ENCODE peak calls at places on chromosomes 16 and 17, in four cellular contexts. One of them, this sample, is unnamed.

GRCh38 chr16:799948-800833 is at the start of gene GNG13:
- DNase-seq in neural progenitor cell: peak; percentile 84
- DNase-seq in GM23338: peak; percentile 69
- DNase-seq in hepatocyte: no peak
- DNase-seq in this sample: no peak

GRCh38 chr17:64156670-64157069 is 26.7 kb upstream of the ERN1 start:
- DNase-seq in neural progenitor cell: peak; percentile 21
- DNase-seq in GM23338: no peak
- DNase-seq in hepatocyte: no peak
- DNase-seq in this sample: no peak

GRCh38 chr16:84351630-84352029 is 16.7 kb upstream of the ATP2C2 start:
- DNase-seq in neural progenitor cell: no peak
- DNase-seq in GM23338: no peak
- DNase-seq in hepatocyte: no peak
- DNase-seq in this sample: no peak

GRCh38 chr16:57629516-57630401 is 1.3 kb downstream of the ADGRG1 start:
- DNase-seq in neural progenitor cell: no peak
- DNase-seq in GM23338: no peak
- DNase-seq in hepatocyte: no peak
- DNase-seq in this sample: no peak

GRCh38 chr17:52895272-52895671 is 736.8 kb upstream of the CA10 start:
- DNase-seq in neural progenitor cell: no peak
- DNase-seq in GM23338: no peak
- DNase-seq in hepatocyte: no peak
- DNase-seq in this sample: no peak

GRCh38 chr17:44381810-44382209 is 7.6 kb downstream of the ITGA2B start:
- DNase-seq in neural progenitor cell: no peak
- DNase-seq in GM23338: no peak
- DNase-seq in hepatocyte: no peak
- DNase-seq in this sample: no peak

GRCh38 chr16:50530277-50531236 is 17.6 kb upstream of the NKD1 start:
- DNase-seq in neural progenitor cell: no peak
- DNase-seq in GM23338: no peak
- DNase-seq in hepatocyte: peak; percentile 48
- DNase-seq in this sample: no peak

GRCh38 chr16:55678061-55678935 is 22.5 kb downstream of the SLC6A2 start:
- DNase-seq in neural progenitor cell: no peak
- DNase-seq in GM23338: no peak
- DNase-seq in hepatocyte: no peak
- DNase-seq in this sample: no peak

GRCh38 chr16:70258065-70258464 is 6.3 kb upstream of the EXOSC6 start:
- DNase-seq in neural progenitor cell: no peak
- DNase-seq in GM23338: no peak
- DNase-seq in hepatocyte: no peak
- DNase-seq in this sample: no peak

DNA sequence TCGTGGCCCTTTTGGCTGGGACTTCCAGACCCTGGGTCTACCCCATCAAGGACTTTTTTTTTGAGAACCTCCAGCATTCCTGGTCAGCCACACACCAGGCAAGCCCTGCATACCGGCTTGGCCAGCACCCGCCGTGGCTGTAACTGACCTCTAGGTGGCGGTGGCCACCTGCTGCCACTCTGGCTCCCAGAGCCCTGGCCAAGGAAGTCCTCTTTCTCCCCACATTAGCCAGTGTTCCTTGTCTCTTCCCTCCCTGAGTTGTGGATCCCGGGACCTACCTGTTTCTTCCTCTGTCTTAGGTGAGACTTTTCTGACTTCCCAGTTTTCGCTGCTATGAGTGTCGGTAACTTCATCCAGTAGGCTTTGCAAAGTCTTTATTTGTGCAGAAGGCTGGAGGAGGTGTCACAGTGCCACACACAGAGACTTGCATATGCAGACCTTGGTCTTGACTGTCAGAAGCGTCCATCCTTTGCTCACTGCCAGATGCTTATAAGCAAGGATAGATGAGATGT is 348.3 kb downstream of the CPPED1 start:
- DNase-seq in neural progenitor cell: peak; percentile 85
- DNase-seq in GM23338: peak; percentile 81
- DNase-seq in hepatocyte: peak; percentile 86
- DNase-seq in this sample: peak; percentile 11
- TF ChIP-seq EZH2phosphoT487 in neural progenitor cell: no peak
- TF ChIP-seq EZH2phosphoT487 in GM23338: no peak
- TF ChIP-seq EZH2phosphoT487 in hepatocyte: no peak
- TF ChIP-seq EZH2phosphoT487 in this sample: no peak

GRCh38 chr17:60297729-60298293 is 94.1 kb downstream of the USP32 start:
- DNase-seq in neural progenitor cell: no peak
- DNase-seq in GM23338: no peak
- DNase-seq in hepatocyte: no peak
- DNase-seq in this sample: no peak
- H3K4me1 ChIP-seq in neural progenitor cell: no peaks in the 10 kb centered on the region
- H3K4me1 ChIP-seq in GM23338: no peaks in the 10 kb centered on the region
- H3K4me1 ChIP-seq in hepatocyte: no peaks in the 10 kb centered on the region
- H3K4me1 ChIP-seq in this sample: no peaks in the 10 kb centered on the region

GRCh38 chr17:83064021-83064731 is 15.2 kb upstream of the METRNL start:
- DNase-seq in neural progenitor cell: no peak
- DNase-seq in GM23338: no peak
- DNase-seq in hepatocyte: no peak
- DNase-seq in this sample: no peak
- TF ChIP-seq EZH2phosphoT487 in neural progenitor cell: no peak
- TF ChIP-seq EZH2phosphoT487 in GM23338: no peak
- TF ChIP-seq EZH2phosphoT487 in hepatocyte: no peak
- TF ChIP-seq EZH2phosphoT487 in this sample: no peak

GRCh38 chr16:49355923-49356665 is 17.5 kb upstream of the C16orf78 start:
- DNase-seq in neural progenitor cell: no peak
- DNase-seq in GM23338: no peak
- DNase-seq in hepatocyte: no peak
- DNase-seq in this sample: no peak

GRCh38 chr16:49356728-49357488 is 16.7 kb upstream of the C16orf78 start:
- DNase-seq in neural progenitor cell: no peak
- DNase-seq in GM23338: no peak
- DNase-seq in hepatocyte: no peak
- DNase-seq in this sample: no peak

GRCh38 chr16:49354101-49354500 is 19.5 kb upstream of the C16orf78 start:
- DNase-seq in neural progenitor cell: no peak
- DNase-seq in GM23338: no peak
- DNase-seq in hepatocyte: no peak
- DNase-seq in this sample: no peak

GRCh38 chr16:49353650-49354049 is 20.0 kb upstream of the C16orf78 start:
- DNase-seq in neural progenitor cell: no peak
- DNase-seq in GM23338: no peak
- DNase-seq in hepatocyte: no peak
- DNase-seq in this sample: no peak

DNA sequence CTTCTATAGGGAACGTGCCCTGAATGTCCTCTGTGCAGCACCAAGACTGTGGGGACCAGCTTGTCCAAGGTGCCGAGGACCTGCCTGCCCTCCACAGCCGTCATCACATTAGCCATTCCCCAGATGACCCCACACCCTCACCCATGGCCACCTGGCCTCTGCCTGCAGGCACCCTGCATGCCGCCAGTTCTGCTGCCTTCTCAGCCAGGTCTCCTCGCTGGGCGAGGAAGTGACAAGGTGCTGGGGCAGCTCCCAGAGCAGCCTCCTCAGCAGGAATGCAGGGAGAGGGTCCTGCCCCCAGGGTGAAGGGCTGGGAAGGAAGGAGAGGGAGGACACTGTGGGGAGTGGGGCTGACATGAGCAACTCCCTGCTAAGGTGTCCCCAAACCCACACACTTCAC is 18.6 kb upstream of the C16orf78 start:
- DNase-seq in neural progenitor cell: no peak
- DNase-seq in GM23338: no peak
- DNase-seq in hepatocyte: no peak
- DNase-seq in this sample: no peak
- H3K4me1 ChIP-seq in neural progenitor cell: peaks cover 6% of the 10 kb centered on the region
- H3K4me1 ChIP-seq in GM23338: no peaks in the 10 kb centered on the region
- H3K4me1 ChIP-seq in hepatocyte: no peaks in the 10 kb centered on the region
- H3K4me1 ChIP-seq in this sample: no peaks in the 10 kb centered on the region

DNA sequence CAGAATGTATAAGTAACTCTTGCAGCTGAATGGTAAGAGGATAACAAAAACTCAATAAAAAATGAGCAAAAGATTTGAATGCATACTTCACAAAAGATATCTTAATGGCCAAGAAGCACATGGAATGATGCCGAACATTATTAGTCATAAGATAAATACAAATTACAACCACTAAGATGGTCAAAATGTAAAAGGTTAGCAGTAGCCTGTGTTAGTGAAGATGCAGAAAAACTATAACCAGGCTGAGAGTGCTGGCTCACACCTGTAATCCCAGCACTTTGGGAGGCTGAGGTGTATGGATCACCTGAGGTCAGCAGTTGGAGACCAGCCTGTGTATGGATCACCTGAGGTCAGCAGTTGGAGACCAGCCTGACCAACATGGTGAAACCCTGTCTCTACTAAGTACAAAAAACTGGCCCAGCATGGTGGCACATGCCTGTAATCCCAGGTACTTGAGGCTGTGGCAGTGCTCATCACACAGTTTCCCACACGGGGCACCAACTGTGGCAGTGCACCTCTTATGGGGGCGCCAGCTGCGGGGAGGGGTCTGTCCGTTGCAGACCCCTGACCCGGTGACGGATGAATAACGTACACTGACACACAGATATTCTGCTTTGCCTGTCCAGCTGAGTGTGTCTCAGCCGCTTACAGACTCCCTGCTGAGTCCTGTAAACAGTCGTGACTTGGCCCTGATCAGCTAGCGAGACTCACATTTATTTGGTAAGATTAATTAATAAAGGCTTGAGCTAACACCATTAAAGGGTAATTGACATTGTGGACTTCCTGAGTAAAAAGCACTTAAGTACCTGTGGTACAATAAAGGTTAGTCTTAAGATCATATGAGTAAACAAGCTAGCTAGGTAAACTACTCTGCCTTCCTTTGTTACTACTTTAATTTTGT is 45.7 kb upstream of the FAM20A start:
- DNase-seq in neural progenitor cell: no peak
- DNase-seq in GM23338: no peak
- DNase-seq in hepatocyte: no peak
- DNase-seq in this sample: no peak
- TF ChIP-seq EZH2phosphoT487 in neural progenitor cell: no peak
- TF ChIP-seq EZH2phosphoT487 in GM23338: no peak
- TF ChIP-seq EZH2phosphoT487 in hepatocyte: no peak
- TF ChIP-seq EZH2phosphoT487 in this sample: no peak

This sample was measured in MM.1S.